ENCODE peak calls at places on chromosomes 16 and 17, in five cellular contexts. C is esophagus squamous epithelium, L is WTC11, H is stomach, T is A549. X is an unnamed sample.

GRCh38 chr17:40560592-40561293 is 4.5 kb downstream of the CCR7 start:
- DNase-seq in C (no peak), L (peak), H (peak), T (no peak), X (no peak)

GRCh38 chr17:69142473-69142802 is 743 bp upstream of the ABCA6 start:
- DNase-seq in C (no peak), L (no peak), H (no peak), T (no peak), X (no peak)

GRCh38 chr17:77214743-77215142 is 74.0 kb downstream of the SEC14L1 start:
- DNase-seq in C (no peak), L (peak), H (peak), T (peak), X (no peak)

GRCh38 chr16:81740163-81740562 is 38.9 kb upstream of the PLCG2 start:
- DNase-seq in C (no peak), L (peak), H (no peak), T (no peak), X (no peak)

GRCh38 chr17:19334331-19334730 is 28.2 kb downstream of the B9D1 start:
- DNase-seq in C (no peak), L (no peak), H (no peak), T (no peak), X (no peak)

GRCh38 chr17:3678095-3678820 is 9.6 kb downstream of the EMC6 start:
- DNase-seq in C (no peak), L (peak), H (no peak), T (no peak), X (no peak)

GRCh38 chr16:29898786-29899515 is 399 bp downstream of the SEZ6L2 start:
- DNase-seq in C (no peak), L (peak), H (peak), T (peak), X (no peak)

GRCh38 chr16:72739577-72739976 is 308.4 kb downstream of the ZFHX3 start:
- DNase-seq in C (no peak), L (no peak), H (no peak), T (no peak), X (no peak)

GRCh38 chr16:53501216-53501859 is 1.7 kb downstream of the AKTIP start:
- DNase-seq in C (no peak), L (no peak), H (no peak), T (no peak), X (no peak)

GRCh38 chr17:50149099-50149424 is 1.4 kb downstream of the PPP1R9B start:
- DNase-seq in C (no peak), L (no peak), H (no peak), T (no peak), X (no peak)

GRCh38 chr17:31074772-31075538 is 19.8 kb upstream of the NF1 start:
- DNase-seq in C (no peak), L (peak), H (no peak), T (peak), X (no peak)

GRCh38 chr16:81462683-81463082 is 18.1 kb downstream of the CMIP start:
- DNase-seq in C (no peak), L (no peak), H (no peak), T (no peak), X (no peak)

GRCh38 chr17:55484575-55484974 is 26.7 kb downstream of the SMIM36 start:
- DNase-seq in C (no peak), L (no peak), H (no peak), T (no peak), X (no peak)

GRCh38 chr16:9033125-9033830 is 58.2 kb upstream of the HAPSTR1 start:
- DNase-seq in C (no peak), L (peak), H (peak), T (peak), X (no peak)

GRCh38 chr16:546909-547770 is 13.1 kb upstream of the PRR35 start:
- DNase-seq in C (no peak), L (peak), H (peak), T (no peak), X (no peak)

GRCh38 chr17:29977836-29978235 is 36.4 kb downstream of the EFCAB5 start:
- DNase-seq in C (no peak), L (no peak), H (no peak), T (no peak), X (no peak)

GRCh38 chr16:30965436-30965835 is 7.9 kb downstream of the SETD1A start:
- DNase-seq in C (no peak), L (no peak), H (no peak), T (no peak), X (no peak)

GRCh38 chr16:20906225-20906870 is 5.8 kb downstream of the LYRM1 start:
- DNase-seq in C (no peak), L (no peak), H (no peak), T (no peak), X (no peak)

GRCh38 chr17:73560661-73561060 is 83.6 kb downstream of the SDK2 start:
- DNase-seq in C (no peak), L (peak), H (no peak), T (no peak), X (no peak)

GRCh38 chr16:57186630-57187507 is 740 bp downstream of the RSPRY1 start:
- DNase-seq in C (no peak), L (no peak), H (no peak), T (peak), X (no peak)

GRCh38 chr17:40415390-40415789 is 2.3 kb downstream of the TOP2A start:
- DNase-seq in C (no peak), L (no peak), H (no peak), T (peak), X (no peak)

GRCh38 chr17:61635913-61636432 is 45.0 kb upstream of the NACA2 start:
- DNase-seq in C (no peak), L (peak), H (peak), T (no peak), X (no peak)

DNA sequence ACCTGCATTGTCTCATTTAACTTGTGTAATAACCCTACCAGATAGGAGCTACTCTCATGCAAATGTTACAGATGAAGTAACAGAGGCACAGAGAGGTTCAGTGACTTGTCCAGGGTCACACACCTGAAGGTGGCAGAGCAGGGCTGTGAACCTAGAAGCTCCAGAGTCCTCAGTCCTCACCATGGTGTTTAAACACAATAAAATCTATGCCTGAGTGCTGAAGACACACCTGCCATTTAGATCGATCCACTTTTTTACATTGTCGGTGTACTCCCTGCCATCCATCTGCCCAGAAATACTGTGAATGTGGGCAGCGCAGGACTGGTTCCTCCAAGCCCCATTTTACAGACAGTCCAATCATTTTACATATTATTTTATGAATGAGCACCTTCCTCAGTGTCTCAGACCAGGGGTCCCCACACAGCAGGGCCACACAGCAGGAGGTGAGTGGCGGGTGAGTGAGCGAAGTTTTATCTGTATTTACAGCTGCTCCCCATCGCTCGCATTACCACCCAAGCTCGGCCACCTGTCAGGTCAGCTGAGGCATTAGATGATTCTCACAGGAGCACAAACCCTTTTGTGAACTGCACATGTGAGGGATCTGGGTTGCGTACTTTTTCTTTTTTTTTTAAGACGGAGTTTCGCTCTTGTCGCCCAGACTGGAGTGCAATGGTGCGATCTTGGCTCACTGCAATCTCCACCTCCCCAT is 5.6 kb downstream of the IL4R start:
- DNase-seq in C (no peak), L (no peak), H (no peak), T (no peak), X (no peak)
- TF ChIP-seq CTCF in C (no peak), L (no peak), H (no peak), T (no peak), X (no peak)

GRCh38 chr17:28763804-28764266 is 20.0 kb downstream of the TRAF4 start:
- DNase-seq in C (no peak), L (peak), H (peak), T (peak), X (peak)
- TF ChIP-seq CTCF in C (peak), L (peak), H (peak), T (peak), X (peak)

GRCh38 chr16:46800494-46800893 is 30.5 kb downstream of the C16orf87 start:
- DNase-seq in C (no peak), L (no peak), H (no peak), T (no peak), X (no peak)

GRCh38 chr16:46796764-46797269 is 34.2 kb downstream of the C16orf87 start:
- DNase-seq in C (no peak), L (no peak), H (no peak), T (no peak), X (no peak)

GRCh38 chr16:46803373-46803772 is 27.6 kb downstream of the C16orf87 start:
- DNase-seq in C (no peak), L (no peak), H (no peak), T (no peak), X (no peak)

GRCh38 chr16:46801428-46802049 is 29.4 kb downstream of the C16orf87 start:
- DNase-seq in C (no peak), L (no peak), H (no peak), T (peak), X (no peak)
- TF ChIP-seq CTCF in C (peak), L (no peak), H (peak), T (peak), X (no peak)

GRCh38 chr17:79597996-79598557 is 12.8 kb downstream of the RBFOX3 start:
- DNase-seq in C (no peak), L (no peak), H (no peak), T (no peak), X (no peak)
- TF ChIP-seq CTCF in C (no peak), L (no peak), H (no peak), T (no peak), X (no peak)

GRCh38 chr16:50367777-50368409 is 895 bp downstream of the BRD7 start:
- DNase-seq in C (no peak), L (no peak), H (no peak), T (no peak), X (no peak)

GRCh38 chr16:50368410-50369132 is at the start of gene BRD7:
- DNase-seq in C (no peak), L (peak), H (peak), T (peak), X (no peak)

GRCh38 chr16:50369133-50369804 is 481 bp upstream of the BRD7 start:
- DNase-seq in C (no peak), L (no peak), H (no peak), T (no peak), X (no peak)

GRCh38 chr16:50363656-50364055 is 5.1 kb downstream of the BRD7 start:
- DNase-seq in C (no peak), L (no peak), H (no peak), T (no peak), X (no peak)

DNA sequence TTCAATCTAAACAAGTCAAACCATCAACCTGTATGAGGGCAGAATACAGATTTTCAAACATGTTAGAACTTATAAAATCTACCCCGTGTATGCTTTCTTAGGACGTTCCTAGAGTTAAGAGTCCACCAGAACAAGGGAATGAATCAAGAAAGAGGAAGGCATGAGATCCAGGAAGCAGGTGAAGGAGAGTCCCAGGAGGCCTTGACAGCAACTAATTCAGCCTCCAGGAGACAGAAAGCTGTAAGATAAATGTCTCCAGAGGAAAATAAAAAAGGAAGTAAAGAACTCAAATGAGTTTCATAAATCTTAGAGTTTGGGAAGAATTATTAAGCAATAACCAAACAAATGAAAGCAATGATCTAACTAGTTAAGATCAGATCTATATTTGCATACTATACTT is 2.7 kb downstream of the BRD7 start:
- DNase-seq in C (no peak), L (no peak), H (no peak), T (no peak), X (no peak)
- TF ChIP-seq CTCF in C (no peak), L (no peak), H (no peak), T (no peak), X (no peak)

DNA sequence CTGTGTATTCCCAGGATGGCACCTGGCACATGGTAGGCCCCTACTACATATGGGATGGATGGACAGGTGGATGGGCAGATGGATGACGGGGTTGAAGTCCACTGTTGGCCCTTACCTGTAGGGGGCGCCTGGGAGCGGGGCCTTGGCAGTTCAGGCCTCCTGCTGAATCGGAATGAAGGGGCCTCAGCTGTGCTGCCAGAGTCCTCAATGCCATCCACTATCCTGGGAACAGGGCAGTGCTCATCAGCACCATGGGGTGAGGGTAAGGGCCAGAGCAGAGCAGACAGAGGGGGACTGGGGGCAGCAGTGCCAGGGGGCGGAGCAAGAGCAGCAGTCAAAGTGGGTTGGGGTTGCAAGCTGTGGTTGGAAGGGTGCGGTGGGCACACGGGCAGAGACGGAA is 8.3 kb upstream of the RAB5C start:
- DNase-seq in C (no peak), L (peak), H (no peak), T (peak), X (no peak)
- TF ChIP-seq CTCF in C (peak), L (peak), H (no peak), T (peak), X (no peak)

DNA sequence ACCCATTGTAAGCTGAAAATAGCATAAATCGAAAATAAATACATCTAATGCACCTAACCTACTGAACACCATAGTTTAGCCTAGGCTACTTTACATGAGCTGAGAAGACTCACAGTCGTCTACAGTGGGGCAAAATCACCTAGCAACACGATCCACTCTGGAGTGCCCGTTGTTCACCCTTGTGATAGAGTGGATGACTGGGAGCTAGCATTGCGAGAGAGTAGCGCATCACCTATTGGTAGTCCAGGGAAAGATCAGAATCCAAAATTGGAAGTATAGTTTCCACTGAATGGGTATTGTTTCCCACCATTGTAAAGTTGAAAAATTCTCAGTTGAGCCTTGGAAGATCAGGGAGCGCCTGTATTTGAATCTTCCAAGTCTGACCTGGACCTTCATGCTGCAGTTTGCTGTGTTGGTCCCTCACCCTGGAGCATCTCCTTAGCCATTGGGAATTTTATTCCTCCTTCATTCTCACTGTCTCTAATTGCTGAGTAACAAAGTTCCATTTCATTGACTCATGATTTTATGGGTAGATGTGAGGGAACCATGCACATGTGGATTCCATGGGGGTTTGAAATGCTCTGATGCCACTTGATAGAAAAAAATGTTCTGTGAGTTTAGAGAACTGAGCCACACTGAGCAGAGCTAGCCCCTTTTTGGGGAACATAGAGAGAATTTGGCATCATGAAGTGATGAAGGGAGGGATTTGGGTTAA is 19.6 kb downstream of the AKAP1 start:
- DNase-seq in C (no peak), L (no peak), H (no peak), T (no peak), X (no peak)
- TF ChIP-seq CTCF in C (no peak), L (no peak), H (no peak), T (no peak), X (no peak)

GRCh38 chr17:44105483-44105882 is 18.0 kb downstream of the HDAC5 start:
- DNase-seq in C (no peak), L (no peak), H (no peak), T (no peak), X (no peak)

GRCh38 chr17:44106801-44107200 is 16.6 kb downstream of the HDAC5 start:
- DNase-seq in C (no peak), L (no peak), H (no peak), T (no peak), X (no peak)

GRCh38 chr17:44108440-44109311 is 14.8 kb downstream of the HDAC5 start:
- DNase-seq in C (no peak), L (no peak), H (peak), T (peak), X (no peak)

GRCh38 chr17:44102845-44103622 is 20.4 kb downstream of the HDAC5 start:
- DNase-seq in C (no peak), L (no peak), H (no peak), T (no peak), X (no peak)

DNA sequence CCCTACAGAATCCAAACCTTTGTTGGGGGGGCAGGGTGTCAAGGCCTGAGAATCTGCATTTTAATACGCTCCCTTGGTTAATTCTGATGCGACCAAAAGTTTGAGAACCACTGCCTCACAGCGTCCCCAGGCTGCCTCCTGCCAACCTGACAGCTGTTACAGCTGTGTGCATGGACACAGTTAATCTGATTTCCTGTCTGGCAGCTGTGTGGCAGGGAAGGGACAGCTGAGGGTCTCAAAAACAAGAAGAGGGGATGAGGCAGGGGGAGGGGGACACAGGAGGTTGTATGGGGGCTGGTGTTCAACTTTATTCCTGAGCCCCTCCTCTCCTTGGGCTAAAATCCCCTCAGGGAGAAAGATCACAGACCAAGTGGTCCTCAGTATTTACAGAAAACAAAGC is 17.5 kb downstream of the HDAC5 start:
- DNase-seq in C (no peak), L (no peak), H (no peak), T (no peak), X (no peak)
- TF ChIP-seq CTCF in C (no peak), L (no peak), H (no peak), T (no peak), X (no peak)